ENCODE peak calls at places on chromosomes 12 and 14, in five cellular contexts. One of them, this sample, is unnamed.

GRCh38 chr14:68789798-68790655 is 2.8 kb downstream of the ZFP36L1 start:
- DNase-seq in sciatic nerve: no peak
- DNase-seq in Kasumi-1: no peak
- DNase-seq in AG08396: no peak
- DNase-seq in activated naive CD8-positive, alpha-beta T cell treated with anti-CD3 and anti-CD28 coated beads, Interleukin-2, amount 50 U/mL, for 24 hours: no peak
- DNase-seq in this sample: peak; percentile 87

GRCh38 chr12:98172304-98172703 is 343.1 kb upstream of the TMPO start:
- DNase-seq in sciatic nerve: no peak
- DNase-seq in Kasumi-1: no peak
- DNase-seq in AG08396: no peak
- DNase-seq in activated naive CD8-positive, alpha-beta T cell treated with anti-CD3 and anti-CD28 coated beads, Interleukin-2, amount 50 U/mL, for 24 hours: no peak
- DNase-seq in this sample: no peak

GRCh38 chr14:92687681-92688433 is 60.6 kb downstream of the LGMN start:
- DNase-seq in sciatic nerve: no peak
- DNase-seq in Kasumi-1: no peak
- DNase-seq in AG08396: no peak
- DNase-seq in activated naive CD8-positive, alpha-beta T cell treated with anti-CD3 and anti-CD28 coated beads, Interleukin-2, amount 50 U/mL, for 24 hours: no peak
- DNase-seq in this sample: peak; percentile 80

GRCh38 chr14:100764716-100765115 is 38.0 kb downstream of the DLK1 start:
- DNase-seq in sciatic nerve: no peak
- DNase-seq in Kasumi-1: no peak
- DNase-seq in AG08396: no peak
- DNase-seq in activated naive CD8-positive, alpha-beta T cell treated with anti-CD3 and anti-CD28 coated beads, Interleukin-2, amount 50 U/mL, for 24 hours: no peak
- DNase-seq in this sample: no peak

GRCh38 chr14:102171173-102172020 is 31.7 kb downstream of the WDR20 start:
- DNase-seq in sciatic nerve: no peak
- DNase-seq in Kasumi-1: no peak
- DNase-seq in AG08396: no peak
- DNase-seq in activated naive CD8-positive, alpha-beta T cell treated with anti-CD3 and anti-CD28 coated beads, Interleukin-2, amount 50 U/mL, for 24 hours: no peak
- DNase-seq in this sample: no peak

GRCh38 chr12:69231479-69231878 is 7.9 kb upstream of the CPSF6 start:
- DNase-seq in sciatic nerve: no peak
- DNase-seq in Kasumi-1: no peak
- DNase-seq in AG08396: no peak
- DNase-seq in activated naive CD8-positive, alpha-beta T cell treated with anti-CD3 and anti-CD28 coated beads, Interleukin-2, amount 50 U/mL, for 24 hours: no peak
- DNase-seq in this sample: no peak

GRCh38 chr14:50452979-50453705 is 56.5 kb upstream of the CDKL1 start:
- DNase-seq in sciatic nerve: no peak
- DNase-seq in Kasumi-1: no peak
- DNase-seq in AG08396: peak; percentile 29
- DNase-seq in activated naive CD8-positive, alpha-beta T cell treated with anti-CD3 and anti-CD28 coated beads, Interleukin-2, amount 50 U/mL, for 24 hours: no peak
- DNase-seq in this sample: no peak

GRCh38 chr12:6118891-6119568 is 5.4 kb downstream of the VWF start:
- DNase-seq in sciatic nerve: peak; percentile 46
- DNase-seq in Kasumi-1: no peak
- DNase-seq in AG08396: no peak
- DNase-seq in activated naive CD8-positive, alpha-beta T cell treated with anti-CD3 and anti-CD28 coated beads, Interleukin-2, amount 50 U/mL, for 24 hours: no peak
- DNase-seq in this sample: peak; percentile 56

GRCh38 chr14:99672506-99673327 is 11.4 kb upstream of the CYP46A1 start:
- DNase-seq in sciatic nerve: no peak
- DNase-seq in Kasumi-1: peak; percentile 30
- DNase-seq in AG08396: no peak
- DNase-seq in activated naive CD8-positive, alpha-beta T cell treated with anti-CD3 and anti-CD28 coated beads, Interleukin-2, amount 50 U/mL, for 24 hours: no peak
- DNase-seq in this sample: peak; percentile 68

GRCh38 chr12:46825526-46826414 is at the start of gene SLC38A4:
- DNase-seq in sciatic nerve: no peak
- DNase-seq in Kasumi-1: no peak
- DNase-seq in AG08396: peak; percentile 81
- DNase-seq in activated naive CD8-positive, alpha-beta T cell treated with anti-CD3 and anti-CD28 coated beads, Interleukin-2, amount 50 U/mL, for 24 hours: no peak
- DNase-seq in this sample: no peak

GRCh38 chr14:100585448-100586152 is 1.6 kb downstream of the BEGAIN start:
- DNase-seq in sciatic nerve: peak; percentile 44
- DNase-seq in Kasumi-1: no peak
- DNase-seq in AG08396: no peak
- DNase-seq in activated naive CD8-positive, alpha-beta T cell treated with anti-CD3 and anti-CD28 coated beads, Interleukin-2, amount 50 U/mL, for 24 hours: no peak
- DNase-seq in this sample: peak; percentile 62